ENCODE peak calls at places on chromosomes 3 and 15, in six cellular contexts. One of them, this sample, is unnamed.
A peak's percentile ranks its signal among the peaks of the same experiment; 100 is the strongest.

GRCh38 chr3:35651456-35651855 is 12.1 kb downstream of the ARPP21 start:
- DNase-seq in T-cell: no peak
- DNase-seq in hippocampal formation: no peak
- DNase-seq in NCI-H2029: no peak
- DNase-seq in endothelial cell: no peak
- DNase-seq in left cardiac atrium: no peak
- DNase-seq in this sample: no peak

GRCh38 chr3:12370758-12371157 is 81.9 kb downstream of the PPARG start:
- DNase-seq in T-cell: no peak
- DNase-seq in hippocampal formation: no peak
- DNase-seq in NCI-H2029: no peak
- DNase-seq in endothelial cell: peak; percentile 27
- DNase-seq in left cardiac atrium: no peak
- DNase-seq in this sample: no peak

GRCh38 chr15:79981861-79982455 is 11.0 kb upstream of the BCL2A1 start:
- DNase-seq in T-cell: no peak
- DNase-seq in hippocampal formation: no peak
- DNase-seq in NCI-H2029: no peak
- DNase-seq in endothelial cell: no peak
- DNase-seq in left cardiac atrium: no peak
- DNase-seq in this sample: no peak

GRCh38 chr3:72977060-72977459 is 19.6 kb upstream of the PPP4R2 start:
- DNase-seq in T-cell: no peak
- DNase-seq in hippocampal formation: no peak
- DNase-seq in NCI-H2029: no peak
- DNase-seq in endothelial cell: no peak
- DNase-seq in left cardiac atrium: no peak
- DNase-seq in this sample: no peak

GRCh38 chr15:67794832-67795574 is 30.3 kb upstream of the SKOR1 start:
- DNase-seq in T-cell: no peak
- DNase-seq in hippocampal formation: no peak
- DNase-seq in NCI-H2029: no peak
- DNase-seq in endothelial cell: no peak
- DNase-seq in left cardiac atrium: no peak
- DNase-seq in this sample: no peak

GRCh38 chr15:50113187-50113505 is 5.9 kb downstream of the ATP8B4 start:
- DNase-seq in T-cell: no peak
- DNase-seq in hippocampal formation: no peak
- DNase-seq in NCI-H2029: no peak
- DNase-seq in endothelial cell: no peak
- DNase-seq in left cardiac atrium: no peak
- DNase-seq in this sample: no peak

GRCh38 chr3:50153782-50154475 is 1.2 kb upstream of the SEMA3F start:
- DNase-seq in T-cell: no peak
- DNase-seq in hippocampal formation: no peak
- DNase-seq in NCI-H2029: no peak
- DNase-seq in endothelial cell: no peak
- DNase-seq in left cardiac atrium: no peak
- DNase-seq in this sample: no peak

GRCh38 chr3:72270072-72270611 is 485.2 kb upstream of the PROK2 start:
- DNase-seq in T-cell: no peak
- DNase-seq in hippocampal formation: no peak
- DNase-seq in NCI-H2029: no peak
- DNase-seq in endothelial cell: no peak
- DNase-seq in left cardiac atrium: peak; percentile 91
- DNase-seq in this sample: peak; percentile 86

GRCh38 chr3:177521305-177521704 is 324.0 kb upstream of the TBL1XR1 start:
- DNase-seq in T-cell: no peak
- DNase-seq in hippocampal formation: no peak
- DNase-seq in NCI-H2029: peak; percentile 29
- DNase-seq in endothelial cell: no peak
- DNase-seq in left cardiac atrium: no peak
- DNase-seq in this sample: no peak